ENCODE peak calls at places on chromosomes 6 and 20, in nine cellular contexts. V is T47D; S is T-helper 9 cell; E is NCI-H1105; C is naive B cell; F is neuronal stem cell; K is activated CD4-positive, alpha-beta T cell treated with anti-CD3 and anti-CD28 coated beads, Interleukin-2, amount 50 U/mL, for 1 hour; G is stimulated activated CD4-positive, alpha-beta T cell treated with anti-CD3 and anti-CD28 coated beads, Interleukin-1b, Interleukin-23, amount 100 ng/mL, for 1 hour; R is NCI-H446 treated with DMSO at 0.1 percent for 48 hours. L is an unnamed sample.

GRCh38 chr6:166381733-166382499 is 824 bp downstream of the MPC1 start:
- DNase-seq in V (peak), S (peak), E (peak), C (peak), F (peak), K (peak), G (peak), R (no peak), L (peak)

GRCh38 chr6:16278048-16278724 is 39.8 kb downstream of the GMPR start:
- DNase-seq in V (no peak), S (no peak), E (no peak), C (no peak), F (no peak), K (no peak), G (no peak), R (no peak), L (no peak)

GRCh38 chr6:16432075-16433032 is 194.0 kb downstream of the GMPR start:
- DNase-seq in V (no peak), S (no peak), E (no peak), C (no peak), F (no peak), K (no peak), G (no peak), R (no peak), L (no peak)

GRCh38 chr6:108570518-108570917 is 9.8 kb downstream of the FOXO3 start:
- DNase-seq in V (no peak), S (no peak), E (no peak), C (no peak), F (no peak), K (no peak), G (no peak), R (no peak), L (no peak)

GRCh38 chr6:102619585-102619984 is 1226.1 kb downstream of the GRIK2 start:
- DNase-seq in V (peak), S (no peak), E (peak), C (no peak), F (no peak), K (no peak), G (no peak), R (peak), L (no peak)

GRCh38 chr20:20207872-20208271 is 155.5 kb downstream of the CFAP61 start:
- DNase-seq in V (no peak), S (no peak), E (no peak), C (no peak), F (no peak), K (no peak), G (no peak), R (no peak), L (peak)

GRCh38 chr20:52082612-52083011 is 109.0 kb downstream of the ZFP64 start:
- DNase-seq in V (no peak), S (no peak), E (no peak), C (no peak), F (no peak), K (no peak), G (no peak), R (no peak), L (no peak)

GRCh38 chr20:60233006-60233405 is 274.8 kb downstream of the CDH26 start:
- DNase-seq in V (no peak), S (no peak), E (no peak), C (no peak), F (no peak), K (no peak), G (no peak), R (no peak), L (no peak)

GRCh38 chr20:47003223-47003622 is 108.6 kb downstream of the EYA2 start:
- DNase-seq in V (no peak), S (no peak), E (no peak), C (no peak), F (no peak), K (no peak), G (no peak), R (no peak), L (no peak)

GRCh38 chr6:84193140-84193708 is 34.2 kb downstream of the CEP162 start:
- DNase-seq in V (no peak), S (no peak), E (no peak), C (no peak), F (no peak), K (no peak), G (no peak), R (no peak), L (no peak)